ENCODE peak calls at places on chromosomes 5 and 9, in seven cellular contexts. Z is esophagus muscularis mucosa, U is dorsolateral prefrontal cortex, C is omental fat pad, Y is RWPE2, E is upper lobe of right lung, O is bronchial epithelial cell. T is an unnamed sample.

GRCh38 chr9:129597355-129598088 is 23.4 kb downstream of the C9orf50 start:
- DNase-seq in Z (no peak), U (no peak), C (no peak), Y (no peak), E (peak), O (peak), T (no peak)

GRCh38 chr9:121883281-121884056 is 209.6 kb downstream of the TTLL11 start:
- DNase-seq in Z (no peak), U (no peak), C (no peak), Y (no peak), E (no peak), O (peak), T (no peak)

GRCh38 chr9:115845648-115846312 is 307.8 kb upstream of the PAPPA start:
- DNase-seq in Z (no peak), U (no peak), C (no peak), Y (no peak), E (no peak), O (peak), T (no peak)

GRCh38 chr9:5140151-5140550 is 45.3 kb downstream of the INSL6 start:
- DNase-seq in Z (no peak), U (no peak), C (no peak), Y (no peak), E (no peak), O (peak), T (no peak)

GRCh38 chr9:115972802-115973201 is 180.8 kb upstream of the PAPPA start:
- DNase-seq in Z (no peak), U (no peak), C (no peak), Y (no peak), E (no peak), O (no peak), T (no peak)

GRCh38 chr5:97658116-97658900 is 475.3 kb upstream of the RIOK2 start:
- DNase-seq in Z (no peak), U (no peak), C (no peak), Y (no peak), E (no peak), O (peak), T (no peak)

GRCh38 chr5:125199968-125200841 is 453.8 kb upstream of the ZNF608 start:
- DNase-seq in Z (no peak), U (peak), C (no peak), Y (no peak), E (no peak), O (no peak), T (no peak)

GRCh38 chr9:32395483-32396216 is 11.2 kb downstream of the ACO1 start:
- DNase-seq in Z (no peak), U (no peak), C (no peak), Y (peak), E (no peak), O (peak), T (no peak)

GRCh38 chr9:29208670-29209069 is 1635.4 kb upstream of the C9orf72 start:
- DNase-seq in Z (no peak), U (no peak), C (no peak), Y (no peak), E (no peak), O (no peak), T (no peak)
- TF ChIP-seq CTCF in Z (no peak), U (peak), C (no peak), Y (peak), E (no peak), O (no peak), T (peak)

DNA sequence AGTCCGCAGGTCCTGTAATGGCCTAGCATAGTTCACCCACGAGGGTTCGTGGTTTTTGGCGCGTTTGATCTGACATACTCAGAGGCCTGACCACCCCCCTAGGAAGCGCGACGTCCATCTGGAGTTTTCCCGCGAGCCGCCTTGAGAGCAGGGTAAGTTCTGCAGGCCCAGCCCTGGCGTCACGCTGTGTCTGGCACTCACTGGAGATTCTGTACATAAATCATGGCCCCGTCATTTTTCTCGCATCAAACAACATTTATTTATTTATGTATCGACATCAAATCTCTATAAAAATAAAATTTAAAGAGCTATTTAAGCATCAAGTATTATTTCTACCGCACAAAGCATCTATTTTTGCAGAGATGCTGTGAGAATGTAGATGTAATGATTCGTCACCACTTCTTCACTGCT is 446 bp upstream of the TRIM41 start:
- DNase-seq in Z (no peak), U (no peak), C (no peak), Y (no peak), E (no peak), O (no peak), T (no peak)
- TF ChIP-seq CTCF in Z (peak), U (no peak), C (no peak), Y (no peak), E (no peak), O (no peak), T (no peak)

GRCh38 chr5:42951169-42951846 is 88.8 kb downstream of the ANXA2R start:
- DNase-seq in Z (no peak), U (no peak), C (no peak), Y (no peak), E (peak), O (no peak), T (no peak)

GRCh38 chr5:42950466-42951168 is 89.5 kb downstream of the ANXA2R start:
- DNase-seq in Z (no peak), U (no peak), C (peak), Y (peak), E (peak), O (peak), T (no peak)

GRCh38 chr5:42950091-42950465 is 90.0 kb downstream of the ANXA2R start:
- DNase-seq in Z (no peak), U (no peak), C (no peak), Y (no peak), E (no peak), O (no peak), T (no peak)

GRCh38 chr5:42948961-42949347 is 91.2 kb downstream of the ANXA2R start:
- DNase-seq in Z (no peak), U (no peak), C (no peak), Y (no peak), E (no peak), O (no peak), T (no peak)

DNA sequence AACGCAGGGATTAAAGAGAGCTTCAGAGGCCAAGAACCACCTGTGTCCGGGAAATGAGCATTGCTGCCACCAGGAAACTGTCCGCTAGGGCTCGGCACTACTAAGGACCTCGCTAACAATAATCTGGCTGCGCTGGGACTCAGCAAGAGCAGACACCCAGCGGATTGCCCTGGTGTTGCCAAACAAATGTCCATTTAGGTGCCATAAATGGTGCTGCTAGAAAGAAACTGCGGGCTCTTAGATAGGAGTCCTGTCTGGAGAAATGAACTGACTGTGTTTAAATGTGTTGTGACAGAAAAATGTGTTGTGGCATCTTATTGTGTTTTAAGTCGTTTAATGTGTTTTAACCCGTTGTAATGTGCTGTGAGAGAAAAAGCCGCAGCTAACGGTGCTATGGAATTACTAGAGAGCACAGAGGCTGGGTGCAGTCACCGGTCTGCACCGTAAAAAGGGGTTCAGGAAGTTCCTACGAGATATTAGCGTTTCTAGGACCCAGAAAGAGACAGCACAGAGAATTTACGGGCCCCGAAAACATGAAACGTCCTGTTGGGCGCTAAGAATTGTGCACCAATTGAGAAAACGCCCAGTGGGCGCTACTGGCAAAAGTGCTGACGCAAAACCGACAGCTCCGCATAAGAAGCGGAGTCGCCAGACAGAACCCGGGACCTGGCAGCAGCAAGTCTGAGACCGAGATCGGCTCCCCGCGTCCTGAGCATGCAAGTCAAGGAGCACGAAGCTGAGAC is 90.6 kb downstream of the ANXA2R start:
- DNase-seq in Z (no peak), U (no peak), C (peak), Y (no peak), E (peak), O (peak), T (peak)
- TF ChIP-seq CTCF in Z (no peak), U (peak), C (no peak), Y (no peak), E (peak), O (peak), T (no peak)

GRCh38 chr5:142770650-142771609 is 753 bp downstream of the ARHGAP26 start:
- DNase-seq in Z (peak), U (no peak), C (no peak), Y (peak), E (peak), O (peak), T (no peak)
- TF ChIP-seq CTCF in Z (peak), U (peak), C (no peak), Y (no peak), E (peak), O (peak), T (no peak)

GRCh38 chr9:117541192-117541591 is 126.3 kb upstream of the ASTN2 start:
- DNase-seq in Z (no peak), U (no peak), C (no peak), Y (no peak), E (no peak), O (no peak), T (no peak)
- TF ChIP-seq CTCF in Z (no peak), U (no peak), C (no peak), Y (no peak), E (no peak), O (no peak), T (no peak)

GRCh38 chr5:126794157-126794828 is 17.4 kb downstream of the LMNB1 start:
- DNase-seq in Z (no peak), U (no peak), C (no peak), Y (no peak), E (no peak), O (no peak), T (no peak)
- TF ChIP-seq CTCF in Z (no peak), U (no peak), C (no peak), Y (no peak), E (no peak), O (no peak), T (no peak)

DNA sequence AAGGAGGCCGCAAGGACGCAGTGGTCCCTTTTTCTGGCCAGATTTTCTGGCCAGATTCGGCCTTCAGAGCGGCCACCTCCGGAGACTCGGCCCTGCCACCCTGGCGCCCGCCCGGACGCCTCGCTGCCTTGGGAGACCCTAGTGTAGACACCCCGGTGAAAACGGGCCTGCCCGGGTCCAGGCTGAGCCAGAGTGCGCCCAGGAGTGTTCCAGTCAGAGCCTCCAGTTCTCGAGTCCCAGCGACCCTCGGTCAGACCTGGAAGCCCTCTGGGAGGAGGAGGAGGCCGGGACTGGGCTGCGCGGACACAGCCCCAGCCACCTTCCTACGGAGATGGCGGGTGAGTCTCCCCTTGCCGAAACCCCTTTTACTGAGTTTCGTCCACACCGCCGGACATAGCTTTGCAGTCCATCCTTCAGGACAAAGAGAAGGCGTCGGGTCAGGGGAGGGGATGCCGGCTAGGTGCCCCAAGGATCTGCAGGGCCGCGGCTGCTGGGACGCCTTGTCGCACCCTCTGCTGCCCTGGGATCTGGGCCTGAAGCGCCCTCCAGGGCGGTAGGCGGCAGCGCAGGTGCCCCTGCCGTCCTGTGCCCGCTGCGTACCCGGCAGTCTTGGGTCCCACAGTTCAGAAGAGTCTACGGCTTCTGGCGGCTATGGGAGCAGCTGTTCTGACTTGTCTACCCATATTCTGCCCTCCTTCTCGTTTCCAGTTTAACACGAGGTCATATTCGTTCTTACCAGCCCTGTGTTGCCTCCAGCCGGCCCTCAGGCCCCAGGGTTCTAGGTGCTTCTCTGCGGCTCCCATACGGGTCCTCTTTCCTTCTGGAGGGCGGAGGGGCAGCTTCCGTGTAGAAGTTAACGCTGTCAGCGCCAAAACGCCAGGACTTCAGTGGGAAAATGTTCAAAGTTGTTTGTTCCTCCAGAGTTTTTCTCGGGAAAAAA is 1771.7 kb upstream of the CDH9 start:
- DNase-seq in Z (no peak), U (no peak), C (no peak), Y (peak), E (no peak), O (no peak), T (no peak)
- TF ChIP-seq CTCF in Z (no peak), U (no peak), C (no peak), Y (no peak), E (no peak), O (no peak), T (no peak)

GRCh38 chr9:133353548-133353947 is 2.7 kb downstream of the SURF1 start:
- DNase-seq in Z (no peak), U (no peak), C (no peak), Y (no peak), E (no peak), O (no peak), T (no peak)

GRCh38 chr9:133354766-133355165 is 1.5 kb downstream of the SURF1 start:
- DNase-seq in Z (no peak), U (no peak), C (no peak), Y (no peak), E (no peak), O (no peak), T (no peak)

GRCh38 chr9:133357656-133358055 is 1.3 kb downstream of the SURF2 start:
- DNase-seq in Z (no peak), U (no peak), C (no peak), Y (no peak), E (no peak), O (no peak), T (no peak)

GRCh38 chr9:133356391-133357091 is at the start of the genes SURF1 and SURF2:
- DNase-seq in Z (peak), U (peak), C (peak), Y (peak), E (peak), O (peak), T (peak)

GRCh38 chr9:133355881-133356357 is 368 bp downstream of the SURF1 start:
- DNase-seq in Z (no peak), U (no peak), C (no peak), Y (no peak), E (no peak), O (no peak), T (no peak)
- TF ChIP-seq CTCF in Z (no peak), U (no peak), C (no peak), Y (no peak), E (no peak), O (peak), T (no peak)